ENCODE peak calls at places on chromosomes 12 and 14, in seven cellular contexts. A is HepG2; J is A673; L is heart left ventricle; C is fibroblast of lung; H is ascending aorta; T is CD8-positive, alpha-beta T cell. U is an unnamed sample.
A peak's percentile ranks its signal among the peaks of the same experiment; 100 is the strongest.

GRCh38 chr14:99479160-99479902 is 1.3 kb downstream of the SETD3 start:
- DNase-seq in A (no peak), J (no peak), L (no peak), C (peak; percentile 19), H (no peak), T (no peak), U (no peak)

GRCh38 chr12:6627598-6627997 is 8.2 kb downstream of the LPAR5 start:
- DNase-seq in A (no peak), J (no peak), L (no peak), C (no peak), H (no peak), T (peak; percentile 77), U (no peak)

GRCh38 chr12:59615392-59616165 is 19.8 kb downstream of the SLC16A7 start:
- DNase-seq in A (no peak), J (no peak), L (peak; percentile 76), C (no peak), H (no peak), T (no peak), U (no peak)

GRCh38 chr12:119932921-119933320 is 55.8 kb upstream of the CIT start:
- DNase-seq in A (no peak), J (no peak), L (no peak), C (no peak), H (no peak), T (no peak), U (no peak)

GRCh38 chr14:104602315-104602932 is 2.1 kb downstream of the TMEM179 start:
- DNase-seq in A (no peak), J (no peak), L (no peak), C (no peak), H (no peak), T (no peak), U (no peak)

GRCh38 chr12:85016423-85016822 is 19.7 kb downstream of the TSPAN19 start:
- DNase-seq in A (peak; percentile 23), J (peak; percentile 82), L (no peak), C (peak; percentile 78), H (no peak), T (no peak), U (peak; percentile 94)

GRCh38 chr14:105336477-105337287 is 22.1 kb downstream of the PACS2 start:
- DNase-seq in A (no peak), J (no peak), L (no peak), C (no peak), H (no peak), T (no peak), U (no peak)

GRCh38 chr12:105671720-105672119 is 341.2 kb downstream of the C12orf75 start:
- DNase-seq in A (no peak), J (no peak), L (no peak), C (peak; percentile 39), H (no peak), T (no peak), U (no peak)

GRCh38 chr12:26748412-26748740 is 84.6 kb downstream of the ITPR2 start:
- DNase-seq in A (no peak), J (no peak), L (no peak), C (no peak), H (no peak), T (no peak), U (no peak)

GRCh38 chr12:79597910-79598309 is 92.9 kb downstream of the PAWR start:
- DNase-seq in A (peak; percentile 53), J (no peak), L (no peak), C (peak; percentile 9), H (no peak), T (no peak), U (no peak)

GRCh38 chr12:30985814-30986452 is 59.4 kb downstream of the TSPAN11 start:
- DNase-seq in A (peak; percentile 33), J (peak; percentile 73), L (no peak), C (peak; percentile 26), H (no peak), T (no peak), U (no peak)

DNA sequence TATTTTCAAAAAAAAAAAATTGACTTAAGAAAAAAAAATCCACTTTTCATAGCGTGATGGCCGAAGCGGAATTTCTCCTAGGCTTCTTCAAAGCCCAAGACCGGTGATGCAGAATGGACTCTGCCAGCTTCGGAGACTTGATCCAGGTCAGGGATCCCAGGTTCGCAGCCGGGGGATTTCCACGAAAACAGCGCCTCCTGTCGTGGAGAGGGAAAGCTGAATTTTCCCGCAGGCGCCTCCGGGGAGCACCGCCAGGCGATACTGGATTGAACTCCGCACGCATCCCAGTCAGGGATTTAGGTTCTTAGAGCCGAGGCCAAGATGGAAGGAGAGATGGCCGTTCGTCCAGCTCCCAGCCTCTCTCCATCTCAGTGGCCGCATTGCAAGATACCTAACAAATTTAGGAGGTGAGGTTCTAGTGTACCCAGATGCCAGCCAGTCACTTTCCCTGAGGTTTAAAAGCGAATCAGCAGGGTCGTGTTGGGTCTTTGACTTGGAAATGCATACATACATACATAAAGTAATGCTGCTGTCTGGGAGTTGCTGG is 2.2 kb downstream of the TTC6 start:
- DNase-seq in A (no peak), J (no peak), L (no peak), C (no peak), H (no peak), T (no peak), U (no peak)
- TF ChIP-seq CTCF in A (peak; percentile 33), J (peak; percentile 49), L (no peak), C (peak; percentile 43), H (no peak), T (no peak), U (peak; percentile 70)

DNA sequence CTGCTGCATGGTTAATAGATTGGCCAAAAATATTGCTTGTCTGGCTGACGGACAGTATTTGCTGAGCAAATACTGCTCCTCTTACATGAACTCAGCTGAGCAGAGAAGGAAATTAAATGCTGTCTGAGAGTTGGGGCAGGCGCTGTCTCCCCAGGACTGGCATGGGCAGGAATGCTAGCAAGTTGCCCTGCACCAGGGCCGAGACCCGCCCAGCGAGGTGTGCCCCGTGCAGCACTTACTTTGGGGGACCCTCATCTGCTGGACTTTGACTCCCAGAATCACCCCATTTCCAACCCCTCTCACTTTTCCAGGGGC is 1.4 kb downstream of the FBRSL1 start:
- DNase-seq in A (peak; percentile 45), J (no peak), L (no peak), C (no peak), H (no peak), T (peak; percentile 16), U (no peak)
- H3K4me1 ChIP-seq in A (peaks cover 62% of the 10 kb centered on the region), J (peaks cover 17% of the 10 kb centered on the region), L (peaks cover 72% of the 10 kb centered on the region), C (no peaks in the 10 kb centered on the region), H (peaks cover 39% of the 10 kb centered on the region), T (peaks cover 81% of the 10 kb centered on the region), U (peaks cover 4% of the 10 kb centered on the region)

GRCh38 chr14:95897280-95897679 is 20.6 kb downstream of the TUNAR start:
- DNase-seq in A (no peak), J (no peak), L (no peak), C (no peak), H (no peak), T (no peak), U (no peak)

GRCh38 chr14:95891742-95892141 is 15.1 kb downstream of the TUNAR start:
- DNase-seq in A (no peak), J (no peak), L (no peak), C (peak; percentile 90), H (no peak), T (no peak), U (peak; percentile 9)

GRCh38 chr14:95896628-95897027 is 20.0 kb downstream of the TUNAR start:
- DNase-seq in A (no peak), J (no peak), L (no peak), C (no peak), H (no peak), T (no peak), U (no peak)

GRCh38 chr14:95892142-95892541 is 15.5 kb downstream of the TUNAR start:
- DNase-seq in A (no peak), J (no peak), L (no peak), C (no peak), H (no peak), T (no peak), U (no peak)

GRCh38 chr14:95895720-95896119 is 19.1 kb downstream of the TUNAR start:
- DNase-seq in A (peak; percentile 18), J (peak; percentile 23), L (no peak), C (no peak), H (no peak), T (no peak), U (no peak)
- TF ChIP-seq CTCF in A (peak; percentile 45), J (peak; percentile 50), L (no peak), C (no peak), H (no peak), T (no peak), U (peak; percentile 15)

GRCh38 chr12:114628199-114628598 is 55.8 kb downstream of the TBX3 start:
- DNase-seq in A (peak; percentile 62), J (no peak), L (no peak), C (no peak), H (no peak), T (no peak), U (peak; percentile 28)
- H3K4me1 ChIP-seq in A (peaks cover 41% of the 10 kb centered on the region), J (no peaks in the 10 kb centered on the region), L (no peaks in the 10 kb centered on the region), C (no peaks in the 10 kb centered on the region), H (no peaks in the 10 kb centered on the region), T (no peaks in the 10 kb centered on the region), U (no peaks in the 10 kb centered on the region)